ENCODE peak calls at places on chromosomes 13 and 19, in ten cellular contexts. M, X, N, F, R, Y, B, L, U and C are unnamed samples.

GRCh38 chr19:5154129-5154798 is 185.4 kb downstream of the KDM4B start:
- DNase-seq in N (peak; percentile 60), B (peak; percentile 50), F (peak; percentile 31), L (peak; percentile 28), U (peak; percentile 16), M (peak; percentile 63), R (peak; percentile 91), Y (no peak), X (no peak), C (no peak)

GRCh38 chr13:100510208-100510997 is 78.2 kb downstream of the GGACT start:
- DNase-seq in U (peak; percentile 13), B (no peak), N (no peak), F (no peak), Y (peak; percentile 75), R (peak; percentile 84), M (no peak), L (no peak), X (no peak), C (no peak)

GRCh38 chr19:10290876-10291553 is 1.3 kb downstream of the ICAM5 start:
- DNase-seq in B (peak; percentile 63), R (peak; percentile 82), U (peak; percentile 61), F (no peak), Y (peak; percentile 52), N (no peak), M (no peak), X (no peak), L (peak; percentile 75), C (no peak)

GRCh38 chr19:35449347-35450043 is 1.4 kb downstream of the FFAR2 start:
- DNase-seq in B (peak; percentile 18), X (no peak), M (no peak), R (no peak), F (no peak), Y (peak; percentile 79), L (no peak), U (no peak), N (no peak), C (no peak)

GRCh38 chr13:73090116-73090811 is 31.5 kb downstream of the KLF5 start:
- DNase-seq in R (peak; percentile 84), N (no peak), B (peak; percentile 93), X (no peak), Y (peak; percentile 68), L (no peak), F (no peak), U (no peak), M (no peak), C (no peak)

GRCh38 chr19:17775245-17775927 is 19.6 kb upstream of the B3GNT3 start:
- DNase-seq in M (no peak), F (no peak), N (no peak), X (no peak), R (peak; percentile 91), Y (no peak), U (peak; percentile 37), B (peak; percentile 76), L (no peak), C (peak; percentile 65)

GRCh38 chr19:49058592-49058991 is 1.0 kb upstream of the CGB7 start:
- DNase-seq in Y (no peak), M (no peak), B (peak; percentile 26), U (peak; percentile 46), N (no peak), X (no peak), R (peak; percentile 83), L (no peak), F (no peak), C (no peak)

GRCh38 chr19:46580247-46580646 is 20.9 kb upstream of the CALM3 start:
- DNase-seq in Y (no peak), L (no peak), X (no peak), B (no peak), N (no peak), M (no peak), R (no peak), F (no peak), U (no peak), C (no peak)

GRCh38 chr13:113861433-113862030 is 2.3 kb downstream of the GAS6 start:
- DNase-seq in Y (no peak), X (no peak), N (no peak), M (peak; percentile 57), B (peak; percentile 73), F (no peak), U (no peak), R (peak; percentile 61), L (no peak), C (no peak)

GRCh38 chr19:16373539-16373938 is 48.9 kb downstream of the KLF2 start:
- DNase-seq in Y (no peak), L (no peak), M (no peak), B (no peak), R (no peak), X (no peak), U (no peak), F (no peak), N (no peak), C (no peak)

GRCh38 chr13:107669356-107669755 is 546.0 kb downstream of the LIG4 start:
- DNase-seq in X (no peak), R (no peak), B (no peak), L (no peak), F (no peak), N (no peak), M (no peak), Y (peak; percentile 36), U (no peak), C (no peak)

GRCh38 chr13:30615851-30616311 is 1.8 kb upstream of the USPL1 start:
- DNase-seq in L (no peak), B (peak; percentile 43), F (no peak), Y (peak; percentile 4), N (no peak), U (peak; percentile 62), R (no peak), M (no peak), X (no peak), C (peak; percentile 57)

GRCh38 chr13:44869167-44869566 is 120.1 kb downstream of the NUFIP1 start:
- DNase-seq in M (no peak), B (no peak), N (no peak), R (no peak), F (no peak), L (no peak), X (no peak), Y (no peak), U (no peak), C (no peak)

GRCh38 chr13:87975035-87975434 is 303.9 kb downstream of the SLITRK5 start:
- DNase-seq in Y (no peak), L (no peak), X (no peak), U (no peak), R (no peak), F (no peak), N (no peak), B (peak; percentile 20), M (no peak), C (no peak)